ENCODE peak calls at places on chromosomes 4 and X, in four cellular contexts. One of them, this sample, is unnamed. For H3K36me3, the result is how much of the 10 kb centered on the place peaks cover.

GRCh38 chr4:109990307-109991257 is 77.9 kb downstream of the EGF start:
- DNase-seq in tibial artery: no peak
- DNase-seq in PC-3: no peak
- DNase-seq in gastrocnemius medialis: no peak
- DNase-seq in this sample: no peak

GRCh38 chrX:134501942-134502341 is 42.0 kb downstream of the HPRT1 start:
- DNase-seq in tibial artery: no peak
- DNase-seq in PC-3: no peak
- DNase-seq in gastrocnemius medialis: no peak
- DNase-seq in this sample: no peak

GRCh38 chrX:48667504-48667903 is 16.1 kb upstream of the WAS start:
- DNase-seq in tibial artery: no peak
- DNase-seq in PC-3: no peak
- DNase-seq in gastrocnemius medialis: no peak
- DNase-seq in this sample: no peak

GRCh38 chr4:178395798-178396197 is 953.6 kb upstream of the AGA start:
- DNase-seq in tibial artery: no peak
- DNase-seq in PC-3: peak
- DNase-seq in gastrocnemius medialis: no peak
- DNase-seq in this sample: no peak

GRCh38 chr4:5500165-5500564 is 208.2 kb downstream of the EVC2 start:
- DNase-seq in tibial artery: no peak
- DNase-seq in PC-3: peak
- DNase-seq in gastrocnemius medialis: no peak
- DNase-seq in this sample: no peak

GRCh38 chrX:50407976-50408375 is 62.6 kb downstream of the DGKK start:
- DNase-seq in tibial artery: no peak
- DNase-seq in PC-3: no peak
- DNase-seq in gastrocnemius medialis: no peak
- DNase-seq in this sample: no peak

GRCh38 chr4:159428293-159428692 is 325.4 kb downstream of the RAPGEF2 start:
- DNase-seq in tibial artery: no peak
- DNase-seq in PC-3: no peak
- DNase-seq in gastrocnemius medialis: no peak
- DNase-seq in this sample: no peak

GRCh38 chr4:173057442-173057841 is 111.2 kb upstream of the GALNT7 start:
- DNase-seq in tibial artery: no peak
- DNase-seq in PC-3: peak
- DNase-seq in gastrocnemius medialis: no peak
- DNase-seq in this sample: no peak

GRCh38 chr4:30718021-30718888 is 1.9 kb upstream of the PCDH7 start:
- DNase-seq in tibial artery: peak
- DNase-seq in PC-3: peak
- DNase-seq in gastrocnemius medialis: no peak
- DNase-seq in this sample: no peak

GRCh38 chr4:70932984-70933383 is 30.8 kb downstream of the MOB1B start:
- DNase-seq in tibial artery: no peak
- DNase-seq in PC-3: no peak
- DNase-seq in gastrocnemius medialis: no peak
- DNase-seq in this sample: no peak

GRCh38 chr4:19095491-19096046 is 1074.0 kb upstream of the LCORL start:
- DNase-seq in tibial artery: no peak
- DNase-seq in PC-3: no peak
- DNase-seq in gastrocnemius medialis: no peak
- DNase-seq in this sample: no peak

GRCh38 chrX:41293269-41293668 is 40.7 kb upstream of the DDX3X start:
- DNase-seq in tibial artery: no peak
- DNase-seq in PC-3: peak
- DNase-seq in gastrocnemius medialis: no peak
- DNase-seq in this sample: no peak

GRCh38 chr4:35725131-35725530 is 519.2 kb downstream of the ARAP2 start:
- DNase-seq in tibial artery: no peak
- DNase-seq in PC-3: peak
- DNase-seq in gastrocnemius medialis: no peak
- DNase-seq in this sample: no peak

GRCh38 chrX:40468033-40468979 is 112.5 kb upstream of the ATP6AP2 start:
- DNase-seq in tibial artery: peak
- DNase-seq in PC-3: peak
- DNase-seq in gastrocnemius medialis: no peak
- DNase-seq in this sample: no peak

GRCh38 chr4:1048781-1049590 is 37.6 kb downstream of the FGFRL1 start:
- DNase-seq in tibial artery: no peak
- DNase-seq in PC-3: no peak
- DNase-seq in gastrocnemius medialis: no peak
- DNase-seq in this sample: no peak

GRCh38 chr4:74006009-74006476 is 7.6 kb upstream of the CXCL5 start:
- DNase-seq in tibial artery: no peak
- DNase-seq in PC-3: peak
- DNase-seq in gastrocnemius medialis: no peak
- DNase-seq in this sample: no peak

GRCh38 chr4:2797545-2798305 is 4.8 kb downstream of the SH3BP2 start:
- DNase-seq in tibial artery: peak
- DNase-seq in PC-3: no peak
- DNase-seq in gastrocnemius medialis: no peak
- DNase-seq in this sample: no peak

GRCh38 chr4:27176400-27176799 is 315.8 kb downstream of the STIM2 start:
- DNase-seq in tibial artery: no peak
- DNase-seq in PC-3: peak
- DNase-seq in gastrocnemius medialis: no peak
- DNase-seq in this sample: no peak

GRCh38 chrX:22220941-22221340 is 51.8 kb upstream of the CBLL2 start:
- DNase-seq in tibial artery: no peak
- DNase-seq in PC-3: peak
- DNase-seq in gastrocnemius medialis: no peak
- DNase-seq in this sample: no peak

GRCh38 chr4:145278341-145279121 is 98.1 kb upstream of the OTUD4 start:
- DNase-seq in tibial artery: no peak
- DNase-seq in PC-3: peak
- DNase-seq in gastrocnemius medialis: no peak
- DNase-seq in this sample: no peak

GRCh38 chr4:144967161-144967560 is 130.8 kb downstream of the ANAPC10 start:
- DNase-seq in tibial artery: no peak
- DNase-seq in PC-3: peak
- DNase-seq in gastrocnemius medialis: no peak
- DNase-seq in this sample: no peak

GRCh38 chrX:66200855-66201795 is 37.1 kb downstream of the HEPH start:
- DNase-seq in tibial artery: no peak
- DNase-seq in PC-3: peak
- DNase-seq in gastrocnemius medialis: no peak
- DNase-seq in this sample: no peak

GRCh38 chr4:87065016-87065415 is 130.2 kb downstream of the AFF1 start:
- DNase-seq in tibial artery: no peak
- DNase-seq in PC-3: no peak
- DNase-seq in gastrocnemius medialis: no peak
- DNase-seq in this sample: no peak

GRCh38 chr4:176193898-176194297 is 1.5 kb downstream of the SPATA4 start:
- DNase-seq in tibial artery: no peak
- DNase-seq in PC-3: peak
- DNase-seq in gastrocnemius medialis: no peak
- DNase-seq in this sample: no peak

GRCh38 chrX:36908801-36909403 is 99.3 kb upstream of the FAM47C start:
- DNase-seq in tibial artery: no peak
- DNase-seq in PC-3: peak
- DNase-seq in gastrocnemius medialis: no peak
- DNase-seq in this sample: no peak

GRCh38 chr4:42331914-42332368 is 65.3 kb upstream of the SHISA3 start:
- DNase-seq in tibial artery: no peak
- DNase-seq in PC-3: peak
- DNase-seq in gastrocnemius medialis: peak
- DNase-seq in this sample: no peak

GRCh38 chr4:86544313-86544966 is 49.7 kb upstream of the PTPN13 start:
- DNase-seq in tibial artery: no peak
- DNase-seq in PC-3: no peak
- DNase-seq in gastrocnemius medialis: no peak
- DNase-seq in this sample: no peak

GRCh38 chr4:137370206-137370633 is 162.1 kb downstream of the PCDH18 start:
- DNase-seq in tibial artery: no peak
- DNase-seq in PC-3: peak
- DNase-seq in gastrocnemius medialis: no peak
- DNase-seq in this sample: no peak

GRCh38 chr4:41200486-41201017 is 13.8 kb downstream of the APBB2 start:
- DNase-seq in tibial artery: no peak
- DNase-seq in PC-3: no peak
- DNase-seq in gastrocnemius medialis: no peak
- DNase-seq in this sample: no peak

GRCh38 chr4:74045772-74046171 is 7.3 kb upstream of the CXCL3 start:
- DNase-seq in tibial artery: no peak
- DNase-seq in PC-3: no peak
- DNase-seq in gastrocnemius medialis: no peak
- DNase-seq in this sample: no peak

GRCh38 chr4:2962614-2963184 is 507 bp downstream of the NOP14 start:
- DNase-seq in tibial artery: no peak
- DNase-seq in PC-3: peak
- DNase-seq in gastrocnemius medialis: peak
- DNase-seq in this sample: no peak

GRCh38 chr4:77591532-77591931 is 14.1 kb upstream of the CXCL13 start:
- DNase-seq in tibial artery: no peak
- DNase-seq in PC-3: no peak
- DNase-seq in gastrocnemius medialis: no peak
- DNase-seq in this sample: no peak

GRCh38 chr4:1476140-1476513 is 69.9 kb upstream of the NKX1-1 start:
- DNase-seq in tibial artery: no peak
- DNase-seq in PC-3: no peak
- DNase-seq in gastrocnemius medialis: no peak
- DNase-seq in this sample: no peak

GRCh38 chrX:105636667-105637066 is 185.7 kb upstream of the NRK start:
- DNase-seq in tibial artery: no peak
- DNase-seq in PC-3: peak
- DNase-seq in gastrocnemius medialis: peak
- DNase-seq in this sample: no peak

DNA sequence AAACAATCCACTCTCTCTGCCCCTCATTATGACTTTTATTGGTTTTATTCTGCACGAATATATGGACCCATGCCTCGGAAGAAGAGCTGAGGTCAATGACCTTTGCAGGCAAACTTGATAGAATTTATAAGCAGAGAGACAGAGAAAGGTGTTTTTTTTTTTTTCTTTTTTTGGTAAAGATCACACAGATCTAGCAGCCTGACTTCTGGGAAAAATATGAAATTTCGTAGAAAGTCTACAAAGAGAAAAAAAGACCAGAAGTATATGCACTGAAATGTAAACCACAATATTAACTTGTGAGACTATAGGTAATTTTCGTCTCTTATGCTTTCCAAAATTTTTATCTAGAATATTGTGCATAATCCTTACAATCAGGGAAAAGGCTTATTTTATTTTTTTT is 61.6 kb downstream of the LEF1 start:
- DNase-seq in tibial artery: no peak
- DNase-seq in PC-3: no peak
- DNase-seq in gastrocnemius medialis: no peak
- DNase-seq in this sample: no peak
- H3K36me3 ChIP-seq in tibial artery: under half
- H3K36me3 ChIP-seq in PC-3: under half
- H3K36me3 ChIP-seq in gastrocnemius medialis: under half
- H3K36me3 ChIP-seq in this sample: under half

GRCh38 chr4:7814451-7814850 is 125.2 kb downstream of the AFAP1 start:
- DNase-seq in tibial artery: no peak
- DNase-seq in PC-3: no peak
- DNase-seq in gastrocnemius medialis: no peak
- DNase-seq in this sample: no peak

GRCh38 chr4:7813674-7814073 is 126.0 kb downstream of the AFAP1 start:
- DNase-seq in tibial artery: no peak
- DNase-seq in PC-3: no peak
- DNase-seq in gastrocnemius medialis: no peak
- DNase-seq in this sample: no peak

GRCh38 chr4:7812191-7812860 is 127.3 kb downstream of the AFAP1 start:
- DNase-seq in tibial artery: no peak
- DNase-seq in PC-3: no peak
- DNase-seq in gastrocnemius medialis: no peak
- DNase-seq in this sample: no peak

GRCh38 chr4:7811536-7812190 is 128.0 kb downstream of the AFAP1 start:
- DNase-seq in tibial artery: no peak
- DNase-seq in PC-3: no peak
- DNase-seq in gastrocnemius medialis: no peak
- DNase-seq in this sample: no peak

GRCh38 chr4:7812921-7813320 is 126.7 kb downstream of the AFAP1 start:
- DNase-seq in tibial artery: no peak
- DNase-seq in PC-3: no peak
- DNase-seq in gastrocnemius medialis: no peak
- DNase-seq in this sample: no peak
- H3K27ac ChIP-seq in tibial artery: no peak
- H3K27ac ChIP-seq in PC-3: no peak
- H3K27ac ChIP-seq in gastrocnemius medialis: no peak
- H3K27ac ChIP-seq in this sample: peak

GRCh38 chr4:10079256-10079655 is 37.3 kb downstream of the WDR1 start:
- DNase-seq in tibial artery: peak
- DNase-seq in PC-3: no peak
- DNase-seq in gastrocnemius medialis: no peak
- DNase-seq in this sample: no peak
- H3K36me3 ChIP-seq in tibial artery: half or more
- H3K36me3 ChIP-seq in PC-3: under half
- H3K36me3 ChIP-seq in gastrocnemius medialis: half or more
- H3K36me3 ChIP-seq in this sample: half or more

GRCh38 chr4:151049430-151049884 is 34.4 kb upstream of the LRBA start:
- DNase-seq in tibial artery: no peak
- DNase-seq in PC-3: no peak
- DNase-seq in gastrocnemius medialis: no peak
- DNase-seq in this sample: no peak

GRCh38 chr4:151048913-151049312 is 33.8 kb upstream of the LRBA start:
- DNase-seq in tibial artery: no peak
- DNase-seq in PC-3: no peak
- DNase-seq in gastrocnemius medialis: no peak
- DNase-seq in this sample: no peak

GRCh38 chr4:151055539-151055938 is 40.5 kb upstream of the LRBA start:
- DNase-seq in tibial artery: no peak
- DNase-seq in PC-3: no peak
- DNase-seq in gastrocnemius medialis: no peak
- DNase-seq in this sample: no peak

GRCh38 chr4:151052785-151053184 is 37.7 kb upstream of the LRBA start:
- DNase-seq in tibial artery: no peak
- DNase-seq in PC-3: no peak
- DNase-seq in gastrocnemius medialis: no peak
- DNase-seq in this sample: no peak
- H3K27ac ChIP-seq in tibial artery: no peak
- H3K27ac ChIP-seq in PC-3: no peak
- H3K27ac ChIP-seq in gastrocnemius medialis: no peak
- H3K27ac ChIP-seq in this sample: no peak